ENCODE peak calls at places on chromosomes 7 and 10, in four cellular contexts. F is A549, T is hepatocyte, D is aorta. B is an unnamed sample.
A peak's percentile ranks its signal among the peaks of the same experiment; 100 is the strongest.

GRCh38 chr7:31603076-31603475 is 83.9 kb upstream of the PPP1R17 start:
- DNase-seq in T (no peak), F (no peak), D (no peak), B (no peak)

GRCh38 chr7:4882742-4883351 is 669 bp downstream of the RADIL start:
- DNase-seq in T (no peak), F (no peak), D (peak; percentile 76), B (peak; percentile 62)

GRCh38 chr7:119374436-119374835 is 898.5 kb upstream of the KCND2 start:
- DNase-seq in T (no peak), D (no peak), F (no peak), B (no peak)

GRCh38 chr7:147535619-147536200 is 1054.9 kb upstream of the C7orf33 start:
- DNase-seq in D (no peak), T (peak; percentile 13), F (no peak), B (no peak)

GRCh38 chr10:128530301-128530700 is 404.1 kb upstream of the MKI67 start:
- DNase-seq in F (peak; percentile 9), D (no peak), T (peak; percentile 26), B (no peak)

GRCh38 chr10:78316451-78316931 is 282.8 kb downstream of the RPS24 start:
- DNase-seq in D (no peak), F (no peak), T (peak; percentile 53), B (peak; percentile 78)

GRCh38 chr10:49395741-49396665 is at the start of gene DRGX:
- DNase-seq in F (no peak), T (no peak), D (no peak), B (no peak)

GRCh38 chr10:95783741-95784140 is 27.8 kb downstream of the ENTPD1 start:
- DNase-seq in D (no peak), F (no peak), T (no peak), B (no peak)

GRCh38 chr7:25125137-25125946 is at the start of gene CYCS:
- DNase-seq in T (peak; percentile 100), D (peak; percentile 100), F (peak; percentile 100), B (peak; percentile 99)

GRCh38 chr7:95434501-95435421 is at the start of gene PON2:
- DNase-seq in T (peak; percentile 93), D (peak; percentile 93), F (peak; percentile 97), B (peak; percentile 90)

GRCh38 chr7:138505361-138505873 is 45.4 kb downstream of the TRIM24 start:
- DNase-seq in T (no peak), D (no peak), F (no peak), B (no peak)

GRCh38 chr10:75466886-75467285 is 35.5 kb downstream of the LRMDA start:
- DNase-seq in T (no peak), D (no peak), F (no peak), B (no peak)

GRCh38 chr10:122468923-122469781 is 7.8 kb downstream of the HTRA1 start:
- DNase-seq in F (peak; percentile 88), T (peak; percentile 58), D (no peak), B (no peak)

GRCh38 chr10:95392250-95392584 is 101.4 kb upstream of the PDLIM1 start:
- DNase-seq in D (no peak), T (no peak), F (no peak), B (no peak)

GRCh38 chr7:145599376-145599775 is 517.2 kb upstream of the CNTNAP2 start:
- DNase-seq in T (no peak), F (no peak), D (no peak), B (no peak)

GRCh38 chr10:24041030-24041429 is 167.9 kb upstream of the KIAA1217 start:
- DNase-seq in T (no peak), F (no peak), D (no peak), B (no peak)

GRCh38 chr7:138449580-138449979 is 10.5 kb upstream of the TRIM24 start:
- DNase-seq in T (no peak), D (no peak), F (peak; percentile 18), B (no peak)

GRCh38 chr10:103659674-103660363 is 166.3 kb downstream of the NEURL1 start:
- DNase-seq in T (peak; percentile 73), D (no peak), F (no peak), B (peak; percentile 82)

GRCh38 chr10:118213456-118213855 is 128.7 kb downstream of the FAM204A start:
- DNase-seq in T (no peak), F (no peak), D (no peak), B (no peak)

GRCh38 chr10:6240254-6240653 is 37.5 kb downstream of the PFKFB3 start:
- DNase-seq in D (peak; percentile 52), T (no peak), F (no peak), B (no peak)

GRCh38 chr10:17993361-17993760 is 41.6 kb downstream of the SLC39A12 start:
- DNase-seq in D (no peak), F (peak; percentile 38), T (no peak), B (no peak)

GRCh38 chr7:8152489-8153192 is 109.3 kb downstream of the ICA1 start:
- DNase-seq in D (no peak), F (no peak), T (no peak), B (no peak)

GRCh38 chr7:140639366-140640053 is 1.1 kb downstream of the DENND2A start:
- DNase-seq in T (peak; percentile 63), F (no peak), D (peak; percentile 69), B (peak; percentile 47)

GRCh38 chr10:127740596-127740995 is 3.6 kb downstream of the FOXI2 start:
- DNase-seq in F (no peak), D (no peak), T (peak; percentile 42), B (no peak)

GRCh38 chr10:70193391-70193844 is 23.1 kb upstream of the SAR1A start:
- DNase-seq in T (peak; percentile 40), D (no peak), F (no peak), B (no peak)

GRCh38 chr10:57692255-57692980 is 575.3 kb downstream of the IPMK start:
- DNase-seq in F (peak; percentile 69), D (no peak), T (peak; percentile 65), B (peak; percentile 32)

GRCh38 chr10:118818621-118819221 is 64.0 kb upstream of the CACUL1 start:
- DNase-seq in F (no peak), T (no peak), D (peak; percentile 68), B (no peak)

GRCh38 chr10:50367732-50368131 is 116.4 kb upstream of the ASAH2 start:
- DNase-seq in F (peak; percentile 58), D (no peak), T (peak; percentile 36), B (no peak)

DNA sequence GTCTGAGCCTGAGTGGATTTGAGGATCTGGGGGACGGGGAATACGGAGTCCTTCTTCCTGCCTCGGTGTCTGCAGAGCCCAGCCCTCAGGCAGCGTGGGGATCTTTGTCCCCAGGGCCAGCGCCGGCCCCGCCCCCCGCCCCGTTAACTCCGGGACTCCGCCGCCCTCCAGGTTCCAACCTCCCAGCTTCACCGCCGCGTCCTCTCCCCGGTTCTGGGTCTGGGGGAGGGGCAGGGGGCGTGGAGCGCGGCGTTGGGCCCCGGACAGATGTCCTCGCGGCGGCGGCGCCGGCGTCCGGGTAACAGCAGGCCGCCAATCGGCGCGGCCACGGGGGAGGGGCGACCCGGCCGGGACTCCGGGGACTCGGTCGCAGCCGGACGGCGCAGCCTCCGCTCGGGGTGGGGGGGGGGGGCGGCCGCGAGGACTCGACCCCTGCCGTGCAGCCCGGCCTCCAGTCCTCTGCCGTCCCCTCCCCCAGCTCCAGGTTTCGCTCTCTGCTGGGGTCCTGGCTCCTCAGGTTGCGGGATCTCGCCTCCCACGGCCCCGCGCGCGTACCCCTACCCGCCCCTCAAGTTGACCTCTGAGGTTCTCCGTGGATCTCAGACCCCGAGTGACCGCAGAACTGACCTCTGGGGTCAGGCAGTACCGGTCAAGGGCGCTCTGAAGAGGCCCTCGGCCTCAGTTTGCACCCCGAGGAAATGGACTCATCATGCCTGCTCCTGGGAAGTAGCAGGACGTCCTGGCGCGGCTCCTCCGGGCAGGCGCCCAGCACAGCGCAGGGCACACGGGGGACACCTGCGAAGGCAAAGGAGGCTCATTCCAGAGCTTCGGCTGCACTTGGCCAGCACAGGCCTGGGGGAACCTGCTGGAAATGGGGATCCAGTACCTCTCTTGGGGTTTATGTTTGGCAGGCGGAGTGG is 2.3 kb upstream of the ELFN1 start:
- DNase-seq in D (peak; percentile 77), T (peak; percentile 46), F (no peak), B (peak; percentile 74)
- H3K4me1 ChIP-seq in D (no peaks in the 10 kb centered on the region), T (peaks cover 37% of the 10 kb centered on the region), F (peaks cover 35% of the 10 kb centered on the region), B (no peaks in the 10 kb centered on the region)

GRCh38 chr10:11804336-11804735 is 18.8 kb upstream of the PROSER2 start:
- DNase-seq in F (no peak), D (peak; percentile 49), T (no peak), B (no peak)
- H3K4me1 ChIP-seq in F (no peaks in the 10 kb centered on the region), D (no peaks in the 10 kb centered on the region), T (no peaks in the 10 kb centered on the region), B (no peaks in the 10 kb centered on the region)

GRCh38 chr7:17300012-17300411 is 1.6 kb downstream of the AHR start:
- DNase-seq in F (no peak), D (no peak), T (no peak), B (no peak)

GRCh38 chr7:17305387-17306171 is 7.1 kb downstream of the AHR start:
- DNase-seq in D (no peak), F (no peak), T (no peak), B (no peak)

GRCh38 chr7:17304926-17305325 is 6.5 kb downstream of the AHR start:
- DNase-seq in D (no peak), F (peak; percentile 79), T (peak; percentile 34), B (no peak)

GRCh38 chr7:17301491-17302101 is 3.1 kb downstream of the AHR start:
- DNase-seq in F (peak; percentile 53), D (no peak), T (peak; percentile 69), B (no peak)

GRCh38 chr7:17302575-17303142 is 4.2 kb downstream of the AHR start:
- DNase-seq in T (peak; percentile 23), F (no peak), D (no peak), B (no peak)
- H3K4me1 ChIP-seq in T (peaks cover 16% of the 10 kb centered on the region), F (peaks cover 71% of the 10 kb centered on the region), D (peaks cover 7% of the 10 kb centered on the region), B (peaks cover 7% of the 10 kb centered on the region)

GRCh38 chr7:87215051-87215450 is 4.5 kb downstream of the TMEM243 start:
- DNase-seq in D (no peak), F (no peak), T (no peak), B (no peak)

GRCh38 chr7:87210506-87210905 is 9.0 kb downstream of the TMEM243 start:
- DNase-seq in D (no peak), F (no peak), T (no peak), B (no peak)

GRCh38 chr7:87213801-87214200 is 5.7 kb downstream of the TMEM243 start:
- DNase-seq in F (no peak), D (no peak), T (no peak), B (no peak)

GRCh38 chr7:87213252-87213651 is 6.3 kb downstream of the TMEM243 start:
- DNase-seq in D (no peak), T (no peak), F (no peak), B (no peak)

DNA sequence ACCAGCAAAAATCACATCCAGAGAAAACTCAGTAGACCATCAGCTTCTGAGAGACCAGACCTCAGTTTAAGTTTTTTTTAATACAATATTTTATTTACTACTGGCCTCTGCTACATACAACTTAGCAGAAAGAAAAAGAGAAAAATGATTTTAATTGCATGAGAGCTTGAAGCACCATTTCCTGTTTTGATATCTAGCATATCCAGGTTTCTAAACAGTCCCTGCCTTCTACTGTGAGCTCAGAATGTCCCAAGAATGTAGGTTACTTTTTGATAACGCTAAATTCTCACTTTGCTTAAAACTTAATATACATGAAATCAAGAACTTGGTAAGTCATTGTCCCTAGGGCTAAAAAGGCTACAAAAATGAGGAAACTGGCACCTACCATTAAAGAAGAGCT is 7.1 kb downstream of the TMEM243 start:
- DNase-seq in T (no peak), F (no peak), D (no peak), B (no peak)
- H3K4me1 ChIP-seq in T (no peaks in the 10 kb centered on the region), F (no peaks in the 10 kb centered on the region), D (peaks cover 1% of the 10 kb centered on the region), B (peaks cover 6% of the 10 kb centered on the region)

DNA sequence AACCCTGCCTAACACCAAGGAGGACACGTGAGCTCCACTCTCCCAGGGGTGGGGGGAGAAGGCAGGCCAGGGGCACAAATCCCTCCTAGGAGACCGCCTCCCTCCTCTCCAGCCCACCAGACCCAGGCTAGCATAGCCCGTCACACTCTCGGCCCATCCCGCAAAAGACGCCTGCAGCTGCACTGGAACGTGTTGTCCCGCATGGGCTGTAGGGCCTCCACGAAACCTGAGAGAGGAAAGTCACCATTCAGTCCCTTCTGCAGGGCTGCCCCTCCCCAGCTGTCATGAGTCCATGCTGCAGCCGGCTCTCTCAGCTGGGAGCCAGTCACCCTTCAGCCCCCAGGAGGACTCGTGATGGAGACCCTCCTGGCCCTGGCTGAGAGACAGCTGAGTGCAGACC is 126.2 kb downstream of the MAD1L1 start:
- DNase-seq in D (no peak), F (no peak), T (no peak), B (no peak)
- H3K4me1 ChIP-seq in D (no peaks in the 10 kb centered on the region), F (peaks cover 28% of the 10 kb centered on the region), T (peaks cover 75% of the 10 kb centered on the region), B (peaks cover 11% of the 10 kb centered on the region)